ENCODE peak calls at places on chromosomes 3 and 15, in nine cellular contexts. I is stimulated activated CD8-positive, alpha-beta memory T cell treated with anti-CD3 and anti-CD28 coated beads, Interleukin-12 subunit alpha, Interleukin-12 subunit beta, amount 100 ng/mL, for 4 hours; O is BJ; G is epithelial cell of prostate; M is PC-3; J is substantia nigra; B is GM12865; P is RWPE1; D is midbrain. Y is an unnamed sample.

GRCh38 chr15:97084650-97085049 is 754.1 kb downstream of the NR2F2 start:
- DNase-seq in I (no peak), O (no peak), G (no peak), M (no peak), J (no peak), B (no peak), P (no peak), D (no peak), Y (no peak)

GRCh38 chr3:136070334-136070733 is 104.8 kb downstream of the PPP2R3A start:
- DNase-seq in I (no peak), O (peak), G (peak), M (peak), J (no peak), B (no peak), P (peak), D (no peak), Y (no peak)

GRCh38 chr3:50454671-50455070 is 48.8 kb downstream of the CACNA2D2 start:
- DNase-seq in I (no peak), O (no peak), G (no peak), M (no peak), J (no peak), B (no peak), P (no peak), D (no peak), Y (no peak)

GRCh38 chr3:7672124-7672523 is 811.2 kb downstream of the GRM7 start:
- DNase-seq in I (no peak), O (no peak), G (no peak), M (no peak), J (no peak), B (no peak), P (no peak), D (no peak), Y (no peak)

GRCh38 chr15:60798821-60799220 is 319.9 kb upstream of the ICE2 start:
- DNase-seq in I (no peak), O (peak), G (peak), M (no peak), J (no peak), B (peak), P (peak), D (no peak), Y (no peak)

GRCh38 chr3:61663728-61664492 is 102.5 kb downstream of the PTPRG start:
- DNase-seq in I (no peak), O (peak), G (peak), M (peak), J (no peak), B (no peak), P (peak), D (no peak), Y (no peak)

GRCh38 chr3:85142626-85143025 is 183.8 kb downstream of the CADM2 start:
- DNase-seq in I (no peak), O (no peak), G (no peak), M (no peak), J (no peak), B (no peak), P (no peak), D (no peak), Y (no peak)

GRCh38 chr15:63231717-63232116 is 42.3 kb downstream of the RAB8B start:
- DNase-seq in I (no peak), O (no peak), G (no peak), M (no peak), J (no peak), B (no peak), P (no peak), D (no peak), Y (no peak)

GRCh38 chr3:50609743-50610085 is 1.9 kb downstream of the CISH start:
- DNase-seq in I (no peak), O (no peak), G (no peak), M (no peak), J (no peak), B (no peak), P (no peak), D (no peak), Y (no peak)

GRCh38 chr15:91632176-91632575 is 221.3 kb upstream of the SLCO3A1 start:
- DNase-seq in I (no peak), O (no peak), G (no peak), M (no peak), J (no peak), B (no peak), P (no peak), D (no peak), Y (no peak)

GRCh38 chr3:141093397-141093796 is 42.2 kb downstream of the SPSB4 start:
- DNase-seq in I (no peak), O (no peak), G (no peak), M (peak), J (no peak), B (no peak), P (peak), D (no peak), Y (no peak)

GRCh38 chr3:49471856-49472495 is 1.9 kb downstream of the DAG1 start:
- DNase-seq in I (no peak), O (no peak), G (no peak), M (no peak), J (no peak), B (no peak), P (no peak), D (no peak), Y (no peak)

GRCh38 chr3:186960327-186960726 is 30.0 kb downstream of the ST6GAL1 start:
- DNase-seq in I (no peak), O (no peak), G (no peak), M (no peak), J (no peak), B (no peak), P (no peak), D (no peak), Y (no peak)

GRCh38 chr3:62046326-62046725 is 327.0 kb downstream of the FEZF2 start:
- DNase-seq in I (no peak), O (no peak), G (no peak), M (no peak), J (no peak), B (no peak), P (no peak), D (no peak), Y (no peak)

Y was measured in frontal cortex.